ENCODE peak calls at places on chromosomes 5 and 9, in ten cellular contexts. X, C, L, N, U, W, K, T, M and B are unnamed samples.

GRCh38 chr9:81685763-81686613 is 3.4 kb downstream of the TLE1 start:
- DNase-seq in X (no peak), C (no peak), L (no peak), N (no peak), U (no peak), W (no peak), K (no peak), T (no peak), M (no peak), B (no peak)

GRCh38 chr5:33073856-33074255 is 362.7 kb downstream of the NPR3 start:
- DNase-seq in X (no peak), C (no peak), L (no peak), N (no peak), U (no peak), W (no peak), K (no peak), T (no peak), M (no peak), B (no peak)

GRCh38 chr5:33313150-33313549 is 127.6 kb upstream of the TARS1 start:
- DNase-seq in X (no peak), C (peak), L (no peak), N (no peak), U (no peak), W (peak), K (no peak), T (no peak), M (no peak), B (no peak)

GRCh38 chr5:159456722-159457462 is 126.6 kb upstream of the IL12B start:
- DNase-seq in X (peak), C (no peak), L (no peak), N (no peak), U (no peak), W (peak), K (peak), T (peak), M (no peak), B (no peak)

GRCh38 chr9:107717608-107718314 is 228.2 kb upstream of the KLF4 start:
- DNase-seq in X (no peak), C (no peak), L (no peak), N (no peak), U (no peak), W (no peak), K (no peak), T (no peak), M (no peak), B (no peak)

GRCh38 chr9:116049506-116049905 is 104.1 kb upstream of the PAPPA start:
- DNase-seq in X (no peak), C (no peak), L (no peak), N (no peak), U (no peak), W (no peak), K (no peak), T (no peak), M (no peak), B (no peak)

GRCh38 chr9:134396825-134397224 is 70.6 kb downstream of the RXRA start:
- DNase-seq in X (no peak), C (no peak), L (no peak), N (no peak), U (no peak), W (no peak), K (no peak), T (peak), M (peak), B (no peak)

GRCh38 chr5:38997579-38997978 is 76.6 kb downstream of the RICTOR start:
- DNase-seq in X (no peak), C (no peak), L (peak), N (no peak), U (peak), W (no peak), K (no peak), T (no peak), M (no peak), B (no peak)

GRCh38 chr5:138068742-138069375 is 15.0 kb upstream of the WNT8A start:
- DNase-seq in X (peak), C (peak), L (peak), N (peak), U (peak), W (peak), K (peak), T (peak), M (peak), B (peak)

GRCh38 chr9:99398241-99398640 is 176.2 kb downstream of the SEC61B start:
- DNase-seq in X (no peak), C (no peak), L (no peak), N (no peak), U (no peak), W (no peak), K (no peak), T (no peak), M (no peak), B (no peak)

GRCh38 chr5:89313044-89313443 is 430.1 kb upstream of the MEF2C start:
- DNase-seq in X (no peak), C (peak), L (peak), N (no peak), U (no peak), W (no peak), K (no peak), T (no peak), M (no peak), B (no peak)

GRCh38 chr9:33843312-33843950 is 26.5 kb downstream of the UBE2R2 start:
- DNase-seq in X (no peak), C (no peak), L (no peak), N (no peak), U (no peak), W (no peak), K (no peak), T (no peak), M (no peak), B (no peak)

GRCh38 chr9:69149321-69149807 is 24.7 kb upstream of the TJP2 start:
- DNase-seq in X (no peak), C (peak), L (peak), N (no peak), U (peak), W (no peak), K (peak), T (no peak), M (no peak), B (no peak)

GRCh38 chr9:121494192-121494591 is 5.5 kb downstream of the GGTA1 start:
- DNase-seq in X (no peak), C (no peak), L (no peak), N (no peak), U (no peak), W (no peak), K (no peak), T (no peak), M (no peak), B (no peak)

GRCh38 chr5:147290261-147290660 is 55.4 kb downstream of the STK32A start:
- DNase-seq in X (no peak), C (no peak), L (no peak), N (no peak), U (no peak), W (no peak), K (no peak), T (no peak), M (no peak), B (no peak)

GRCh38 chr9:133615101-133615896 is 6.1 kb upstream of the FAM163B start:
- DNase-seq in X (no peak), C (no peak), L (no peak), N (no peak), U (no peak), W (no peak), K (no peak), T (no peak), M (peak), B (peak)

GRCh38 chr5:96624631-96625030 is 37.5 kb upstream of the CAST start:
- DNase-seq in X (no peak), C (no peak), L (no peak), N (no peak), U (no peak), W (no peak), K (no peak), T (no peak), M (no peak), B (no peak)

GRCh38 chr5:177098772-177099152 is 12.0 kb downstream of the FGFR4 start:
- DNase-seq in X (no peak), C (no peak), L (no peak), N (no peak), U (no peak), W (no peak), K (peak), T (no peak), M (no peak), B (no peak)

GRCh38 chr5:95734916-95735315 is 3.8 kb downstream of the RHOBTB3 start:
- DNase-seq in X (no peak), C (no peak), L (no peak), N (no peak), U (no peak), W (no peak), K (no peak), T (no peak), M (no peak), B (no peak)

GRCh38 chr5:57442080-57442839 is 40.4 kb downstream of the ACTBL2 start:
- DNase-seq in X (no peak), C (peak), L (no peak), N (peak), U (no peak), W (no peak), K (no peak), T (no peak), M (no peak), B (no peak)

GRCh38 chr5:180047667-180048066 is 23.9 kb downstream of the RNF130 start:
- DNase-seq in X (no peak), C (no peak), L (no peak), N (peak), U (no peak), W (no peak), K (no peak), T (no peak), M (no peak), B (no peak)

GRCh38 chr9:21081999-21082398 is 4.3 kb upstream of the IFNB1 start:
- DNase-seq in X (no peak), C (no peak), L (no peak), N (no peak), U (no peak), W (no peak), K (no peak), T (peak), M (no peak), B (no peak)

GRCh38 chr5:93226202-93226735 is 354.8 kb downstream of the NR2F1-AS1 start:
- DNase-seq in X (no peak), C (no peak), L (no peak), N (no peak), U (no peak), W (no peak), K (no peak), T (no peak), M (no peak), B (no peak)

GRCh38 chr5:41433552-41434181 is 76.7 kb downstream of the PLCXD3 start:
- DNase-seq in X (no peak), C (no peak), L (no peak), N (no peak), U (peak), W (no peak), K (peak), T (no peak), M (no peak), B (peak)

GRCh38 chr9:129669946-129670345 is 4.5 kb downstream of the PRRX2 start:
- DNase-seq in X (no peak), C (peak), L (no peak), N (no peak), U (no peak), W (no peak), K (no peak), T (no peak), M (no peak), B (no peak)

GRCh38 chr5:149757956-149758355 is 27.8 kb downstream of the PPARGC1B start:
- DNase-seq in X (no peak), C (no peak), L (no peak), N (no peak), U (no peak), W (no peak), K (no peak), T (no peak), M (no peak), B (no peak)

GRCh38 chr9:16417101-16417500 is 453.4 kb downstream of the BNC2 start:
- DNase-seq in X (peak), C (peak), L (no peak), N (no peak), U (no peak), W (no peak), K (no peak), T (no peak), M (no peak), B (no peak)

GRCh38 chr9:93126151-93126781 is 7.8 kb downstream of the NINJ1 start:
- DNase-seq in X (no peak), C (no peak), L (no peak), N (peak), U (no peak), W (no peak), K (peak), T (peak), M (peak), B (no peak)

GRCh38 chr9:34254966-34255825 is 73.9 kb downstream of the KIF24 start:
- DNase-seq in X (no peak), C (no peak), L (no peak), N (peak), U (no peak), W (no peak), K (no peak), T (no peak), M (no peak), B (no peak)

GRCh38 chr5:129246088-129246487 is 151.5 kb downstream of the ISOC1 start:
- DNase-seq in X (no peak), C (no peak), L (no peak), N (no peak), U (no peak), W (no peak), K (no peak), T (no peak), M (no peak), B (no peak)

GRCh38 chr5:58085800-58086199 is 374.1 kb downstream of the PLK2 start:
- DNase-seq in X (no peak), C (no peak), L (no peak), N (no peak), U (no peak), W (peak), K (no peak), T (no peak), M (no peak), B (no peak)

GRCh38 chr9:22683393-22684075 is 236.9 kb downstream of the DMRTA1 start:
- DNase-seq in X (no peak), C (no peak), L (no peak), N (no peak), U (no peak), W (no peak), K (no peak), T (no peak), M (no peak), B (no peak)

DNA sequence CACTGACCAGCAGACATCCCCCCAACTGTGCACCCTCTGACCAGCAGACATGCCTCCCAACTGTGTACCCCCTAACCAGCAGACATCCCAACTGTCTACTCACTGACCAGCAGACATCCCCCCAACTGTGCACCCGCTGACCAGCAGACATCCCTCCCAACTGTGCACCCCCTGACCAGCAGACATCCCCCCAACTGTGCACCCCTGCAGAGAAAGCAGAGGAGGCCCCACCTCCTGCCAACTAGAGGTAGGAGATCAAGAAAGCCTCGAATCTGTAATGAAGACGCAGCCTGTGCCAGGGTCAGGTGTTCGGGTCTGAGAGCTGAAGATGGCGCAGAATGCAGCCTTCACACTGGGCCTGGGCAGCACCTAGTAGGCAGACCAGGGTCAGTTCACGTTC is 29.8 kb upstream of the NSMF start:
- DNase-seq in X (no peak), C (no peak), L (no peak), N (no peak), U (no peak), W (no peak), K (no peak), T (no peak), M (no peak), B (no peak)
- TF ChIP-seq CTCF in X (no peak), C (no peak), L (no peak), N (no peak), U (no peak), W (no peak), K (no peak), T (no peak), M (no peak), B (no peak)

GRCh38 chr9:101387871-101388506 is 3.2 kb upstream of the BAAT start:
- DNase-seq in X (no peak), C (no peak), L (peak), N (no peak), U (peak), W (no peak), K (no peak), T (no peak), M (no peak), B (no peak)
- TF ChIP-seq CTCF in X (peak), C (peak), L (peak), N (peak), U (peak), W (peak), K (peak), T (peak), M (peak), B (peak)

GRCh38 chr9:79477241-79477830 is 94.4 kb upstream of the TLE4 start:
- DNase-seq in X (no peak), C (no peak), L (no peak), N (no peak), U (no peak), W (no peak), K (no peak), T (no peak), M (no peak), B (no peak)

GRCh38 chr9:79480639-79481038 is 91.1 kb upstream of the TLE4 start:
- DNase-seq in X (no peak), C (no peak), L (no peak), N (no peak), U (no peak), W (no peak), K (no peak), T (no peak), M (no peak), B (no peak)

GRCh38 chr9:79482078-79482477 is 89.7 kb upstream of the TLE4 start:
- DNase-seq in X (no peak), C (no peak), L (no peak), N (no peak), U (no peak), W (no peak), K (no peak), T (no peak), M (no peak), B (no peak)

GRCh38 chr9:79473704-79474103 is 98.1 kb upstream of the TLE4 start:
- DNase-seq in X (no peak), C (no peak), L (no peak), N (no peak), U (no peak), W (no peak), K (no peak), T (no peak), M (no peak), B (no peak)

GRCh38 chr9:79477955-79478751 is 93.6 kb upstream of the TLE4 start:
- DNase-seq in X (no peak), C (no peak), L (peak), N (no peak), U (peak), W (no peak), K (peak), T (peak), M (peak), B (peak)
- TF ChIP-seq CTCF in X (peak), C (peak), L (peak), N (no peak), U (peak), W (peak), K (peak), T (peak), M (peak), B (no peak)

DNA sequence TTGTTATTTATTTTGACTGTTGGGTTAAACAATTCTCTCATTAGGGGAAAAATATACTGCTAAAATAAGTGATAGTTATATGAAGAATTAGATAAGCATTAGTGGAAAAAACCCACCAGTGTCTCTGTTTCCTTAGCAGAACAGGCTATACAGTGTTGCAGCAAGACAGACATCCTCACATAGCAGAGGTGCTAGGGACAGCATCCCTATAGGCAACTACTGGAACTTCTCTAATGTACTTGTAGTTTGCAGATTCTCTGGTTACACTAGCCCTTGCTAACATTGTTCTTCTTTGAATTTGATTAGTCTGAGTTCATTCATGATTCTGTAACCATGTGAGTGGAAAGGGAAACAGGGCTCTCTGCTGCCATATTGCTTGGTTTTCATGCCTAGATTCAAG is 661.8 kb upstream of the RGMB start:
- DNase-seq in X (no peak), C (no peak), L (no peak), N (no peak), U (no peak), W (no peak), K (no peak), T (no peak), M (no peak), B (no peak)
- TF ChIP-seq CTCF in X (no peak), C (peak), L (no peak), N (no peak), U (no peak), W (no peak), K (peak), T (no peak), M (no peak), B (peak)

DNA sequence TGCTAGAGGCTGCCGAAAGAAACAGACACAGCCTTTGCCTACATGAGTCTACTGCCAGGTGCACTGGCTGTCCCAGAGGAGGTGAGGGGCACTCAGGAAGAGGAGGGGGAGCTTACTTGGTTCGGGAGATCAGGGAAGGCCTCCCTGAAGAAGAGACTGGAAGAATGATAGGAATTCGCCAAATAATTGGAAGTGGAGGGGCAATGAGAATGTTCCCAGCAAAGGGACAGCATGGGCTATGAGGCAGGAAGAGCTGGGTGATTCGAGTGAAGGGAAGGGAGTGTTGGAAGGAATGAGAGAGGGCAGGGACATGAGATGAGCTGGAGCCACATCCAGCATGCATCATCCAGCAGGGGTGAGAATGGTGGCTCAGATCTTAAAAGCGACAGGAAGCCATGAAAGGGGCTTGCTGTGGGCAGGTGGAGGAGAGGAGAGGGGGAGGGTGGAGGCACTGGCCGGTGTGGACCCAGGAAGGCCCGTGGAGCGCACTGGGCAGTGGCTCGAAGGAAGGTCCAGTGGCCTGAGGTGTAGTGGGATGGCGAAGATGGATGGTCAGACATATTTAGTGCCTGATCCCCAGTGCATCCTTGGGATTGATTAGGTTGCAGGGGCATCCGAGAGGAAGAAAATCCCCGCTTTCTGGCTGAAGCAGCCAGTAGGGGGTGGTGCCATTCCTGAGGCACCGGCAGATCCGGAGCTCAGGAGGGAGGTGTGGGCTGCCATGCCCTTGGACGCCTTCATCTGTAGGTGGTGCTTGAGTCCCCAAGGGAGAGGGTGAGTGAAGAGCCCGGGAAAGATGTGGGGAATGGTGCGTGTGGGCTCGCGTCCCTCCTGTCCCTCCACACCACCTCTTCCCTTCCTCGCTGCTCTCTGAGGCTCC is 53.5 kb upstream of the GARNL3 start:
- DNase-seq in X (no peak), C (no peak), L (no peak), N (no peak), U (peak), W (no peak), K (peak), T (no peak), M (no peak), B (peak)
- TF ChIP-seq CTCF in X (no peak), C (no peak), L (no peak), N (no peak), U (peak), W (no peak), K (peak), T (no peak), M (no peak), B (no peak)

GRCh38 chr5:34483442-34484033 is 172.6 kb upstream of the RAI14 start:
- DNase-seq in X (no peak), C (no peak), L (no peak), N (no peak), U (no peak), W (no peak), K (peak), T (no peak), M (no peak), B (no peak)
- TF ChIP-seq CTCF in X (no peak), C (no peak), L (no peak), N (no peak), U (no peak), W (no peak), K (no peak), T (no peak), M (no peak), B (no peak)